ENCODE peak calls at places on chromosomes 5 and 9, in nine cellular contexts. One of them, this sample, is unnamed.

GRCh38 chr5:61575103-61575502 is 243.0 kb downstream of the ZSWIM6 start:
- DNase-seq in activated CD4-positive, alpha-beta T cell treated with anti-CD3 and anti-CD28 coated beads for 24 hours: no peak
- DNase-seq in heart right ventricle: no peak
- DNase-seq in nephron progenitor cell: peak; percentile 10
- DNase-seq in M059J: peak; percentile 76
- DNase-seq in MG63: peak; percentile 51
- DNase-seq in ELR: peak; percentile 79
- DNase-seq in iPS-NIHi11: peak; percentile 29
- DNase-seq in left kidney: peak; percentile 52
- DNase-seq in this sample: peak; percentile 55

GRCh38 chr5:7877851-7878250 is 8.9 kb downstream of the MTRR start:
- DNase-seq in activated CD4-positive, alpha-beta T cell treated with anti-CD3 and anti-CD28 coated beads for 24 hours: no peak
- DNase-seq in heart right ventricle: no peak
- DNase-seq in nephron progenitor cell: no peak
- DNase-seq in M059J: peak; percentile 30
- DNase-seq in MG63: no peak
- DNase-seq in ELR: no peak
- DNase-seq in iPS-NIHi11: no peak
- DNase-seq in left kidney: no peak
- DNase-seq in this sample: no peak

GRCh38 chr9:111896942-111897830 is 572 bp downstream of the UGCG start:
- DNase-seq in activated CD4-positive, alpha-beta T cell treated with anti-CD3 and anti-CD28 coated beads for 24 hours: no peak
- DNase-seq in heart right ventricle: peak; percentile 70
- DNase-seq in nephron progenitor cell: peak; percentile 63
- DNase-seq in M059J: peak; percentile 64
- DNase-seq in MG63: peak; percentile 39
- DNase-seq in ELR: peak; percentile 61
- DNase-seq in iPS-NIHi11: peak; percentile 91
- DNase-seq in left kidney: peak; percentile 87
- DNase-seq in this sample: peak; percentile 56

GRCh38 chr5:760363-761205 is 23.9 kb downstream of the ZDHHC11B start:
- DNase-seq in activated CD4-positive, alpha-beta T cell treated with anti-CD3 and anti-CD28 coated beads for 24 hours: no peak
- DNase-seq in heart right ventricle: no peak
- DNase-seq in nephron progenitor cell: no peak
- DNase-seq in M059J: no peak
- DNase-seq in MG63: no peak
- DNase-seq in ELR: no peak
- DNase-seq in iPS-NIHi11: peak; percentile 18
- DNase-seq in left kidney: no peak
- DNase-seq in this sample: no peak

GRCh38 chr5:95884021-95884333 is 61.5 kb upstream of the GLRX start:
- DNase-seq in activated CD4-positive, alpha-beta T cell treated with anti-CD3 and anti-CD28 coated beads for 24 hours: no peak
- DNase-seq in heart right ventricle: no peak
- DNase-seq in nephron progenitor cell: no peak
- DNase-seq in M059J: peak; percentile 80
- DNase-seq in MG63: no peak
- DNase-seq in ELR: peak; percentile 64
- DNase-seq in iPS-NIHi11: no peak
- DNase-seq in left kidney: peak; percentile 24
- DNase-seq in this sample: no peak

GRCh38 chr9:33718987-33719386 is 76.4 kb upstream of the PRSS3 start:
- DNase-seq in activated CD4-positive, alpha-beta T cell treated with anti-CD3 and anti-CD28 coated beads for 24 hours: no peak
- DNase-seq in heart right ventricle: no peak
- DNase-seq in nephron progenitor cell: no peak
- DNase-seq in M059J: peak; percentile 75
- DNase-seq in MG63: peak; percentile 72
- DNase-seq in ELR: peak; percentile 75
- DNase-seq in iPS-NIHi11: no peak
- DNase-seq in left kidney: no peak
- DNase-seq in this sample: peak; percentile 16

GRCh38 chr9:37025381-37026084 is 8.5 kb downstream of the PAX5 start:
- DNase-seq in activated CD4-positive, alpha-beta T cell treated with anti-CD3 and anti-CD28 coated beads for 24 hours: no peak
- DNase-seq in heart right ventricle: no peak
- DNase-seq in nephron progenitor cell: peak; percentile 22
- DNase-seq in M059J: peak; percentile 38
- DNase-seq in MG63: no peak
- DNase-seq in ELR: peak; percentile 49
- DNase-seq in iPS-NIHi11: no peak
- DNase-seq in left kidney: peak; percentile 22
- DNase-seq in this sample: peak; percentile 71

GRCh38 chr5:150317048-150318003 is 14.6 kb upstream of the ARSI start:
- DNase-seq in activated CD4-positive, alpha-beta T cell treated with anti-CD3 and anti-CD28 coated beads for 24 hours: no peak
- DNase-seq in heart right ventricle: no peak
- DNase-seq in nephron progenitor cell: peak; percentile 44
- DNase-seq in M059J: peak; percentile 99
- DNase-seq in MG63: peak; percentile 100
- DNase-seq in ELR: peak; percentile 100
- DNase-seq in iPS-NIHi11: peak; percentile 47
- DNase-seq in left kidney: peak; percentile 38
- DNase-seq in this sample: no peak

GRCh38 chr9:124084087-124084486 is 72.5 kb downstream of the LHX2 start:
- DNase-seq in activated CD4-positive, alpha-beta T cell treated with anti-CD3 and anti-CD28 coated beads for 24 hours: no peak
- DNase-seq in heart right ventricle: no peak
- DNase-seq in nephron progenitor cell: no peak
- DNase-seq in M059J: peak; percentile 62
- DNase-seq in MG63: no peak
- DNase-seq in ELR: peak; percentile 29
- DNase-seq in iPS-NIHi11: no peak
- DNase-seq in left kidney: no peak
- DNase-seq in this sample: no peak

GRCh38 chr5:148573374-148573773 is 81.0 kb downstream of the HTR4 start:
- DNase-seq in activated CD4-positive, alpha-beta T cell treated with anti-CD3 and anti-CD28 coated beads for 24 hours: no peak
- DNase-seq in heart right ventricle: no peak
- DNase-seq in nephron progenitor cell: no peak
- DNase-seq in M059J: no peak
- DNase-seq in MG63: no peak
- DNase-seq in ELR: no peak
- DNase-seq in iPS-NIHi11: no peak
- DNase-seq in left kidney: no peak
- DNase-seq in this sample: no peak

GRCh38 chr9:90789862-90790261 is 11.8 kb upstream of the SYK start:
- DNase-seq in activated CD4-positive, alpha-beta T cell treated with anti-CD3 and anti-CD28 coated beads for 24 hours: no peak
- DNase-seq in heart right ventricle: no peak
- DNase-seq in nephron progenitor cell: no peak
- DNase-seq in M059J: no peak
- DNase-seq in MG63: no peak
- DNase-seq in ELR: no peak
- DNase-seq in iPS-NIHi11: no peak
- DNase-seq in left kidney: peak; percentile 54
- DNase-seq in this sample: no peak

GRCh38 chr9:9950813-9951212 is 662.0 kb downstream of the PTPRD start:
- DNase-seq in activated CD4-positive, alpha-beta T cell treated with anti-CD3 and anti-CD28 coated beads for 24 hours: no peak
- DNase-seq in heart right ventricle: no peak
- DNase-seq in nephron progenitor cell: no peak
- DNase-seq in M059J: no peak
- DNase-seq in MG63: no peak
- DNase-seq in ELR: no peak
- DNase-seq in iPS-NIHi11: no peak
- DNase-seq in left kidney: no peak
- DNase-seq in this sample: no peak

GRCh38 chr9:124453586-124454191 is 3.4 kb downstream of the ADGRD2 start:
- DNase-seq in activated CD4-positive, alpha-beta T cell treated with anti-CD3 and anti-CD28 coated beads for 24 hours: no peak
- DNase-seq in heart right ventricle: no peak
- DNase-seq in nephron progenitor cell: peak; percentile 71
- DNase-seq in M059J: no peak
- DNase-seq in MG63: no peak
- DNase-seq in ELR: no peak
- DNase-seq in iPS-NIHi11: peak; percentile 86
- DNase-seq in left kidney: no peak
- DNase-seq in this sample: peak; percentile 16

GRCh38 chr9:136847065-136847826 is 2.0 kb upstream of the PHPT1 start:
- DNase-seq in activated CD4-positive, alpha-beta T cell treated with anti-CD3 and anti-CD28 coated beads for 24 hours: no peak
- DNase-seq in heart right ventricle: peak; percentile 71
- DNase-seq in nephron progenitor cell: peak; percentile 71
- DNase-seq in M059J: no peak
- DNase-seq in MG63: peak; percentile 84
- DNase-seq in ELR: peak; percentile 50
- DNase-seq in iPS-NIHi11: peak; percentile 72
- DNase-seq in left kidney: peak; percentile 61
- DNase-seq in this sample: no peak

GRCh38 chr9:34380511-34381315 is 4.0 kb upstream of the MYORG start:
- DNase-seq in activated CD4-positive, alpha-beta T cell treated with anti-CD3 and anti-CD28 coated beads for 24 hours: peak; percentile 61
- DNase-seq in heart right ventricle: peak; percentile 72
- DNase-seq in nephron progenitor cell: peak; percentile 83
- DNase-seq in M059J: peak; percentile 57
- DNase-seq in MG63: peak; percentile 24
- DNase-seq in ELR: peak; percentile 72
- DNase-seq in iPS-NIHi11: peak; percentile 98
- DNase-seq in left kidney: peak; percentile 76
- DNase-seq in this sample: no peak

GRCh38 chr5:32600057-32600622 is 14.8 kb downstream of the SUB1 start:
- DNase-seq in activated CD4-positive, alpha-beta T cell treated with anti-CD3 and anti-CD28 coated beads for 24 hours: no peak
- DNase-seq in heart right ventricle: peak; percentile 11
- DNase-seq in nephron progenitor cell: no peak
- DNase-seq in M059J: peak; percentile 89
- DNase-seq in MG63: peak; percentile 52
- DNase-seq in ELR: peak; percentile 80
- DNase-seq in iPS-NIHi11: no peak
- DNase-seq in left kidney: no peak
- DNase-seq in this sample: no peak

GRCh38 chr9:117555964-117556629 is 141.2 kb upstream of the ASTN2 start:
- DNase-seq in activated CD4-positive, alpha-beta T cell treated with anti-CD3 and anti-CD28 coated beads for 24 hours: no peak
- DNase-seq in heart right ventricle: peak; percentile 28
- DNase-seq in nephron progenitor cell: no peak
- DNase-seq in M059J: peak; percentile 45
- DNase-seq in MG63: peak; percentile 52
- DNase-seq in ELR: peak; percentile 20
- DNase-seq in iPS-NIHi11: peak; percentile 57
- DNase-seq in left kidney: peak; percentile 15
- DNase-seq in this sample: peak; percentile 61

GRCh38 chr9:6644346-6645152 is 980 bp downstream of the GLDC start:
- DNase-seq in activated CD4-positive, alpha-beta T cell treated with anti-CD3 and anti-CD28 coated beads for 24 hours: no peak
- DNase-seq in heart right ventricle: no peak
- DNase-seq in nephron progenitor cell: no peak
- DNase-seq in M059J: no peak
- DNase-seq in MG63: no peak
- DNase-seq in ELR: no peak
- DNase-seq in iPS-NIHi11: no peak
- DNase-seq in left kidney: peak; percentile 62
- DNase-seq in this sample: no peak

GRCh38 chr5:143495823-143496275 is 92.4 kb upstream of the NR3C1 start:
- DNase-seq in activated CD4-positive, alpha-beta T cell treated with anti-CD3 and anti-CD28 coated beads for 24 hours: no peak
- DNase-seq in heart right ventricle: peak; percentile 38
- DNase-seq in nephron progenitor cell: no peak
- DNase-seq in M059J: peak; percentile 65
- DNase-seq in MG63: peak; percentile 54
- DNase-seq in ELR: peak; percentile 73
- DNase-seq in iPS-NIHi11: no peak
- DNase-seq in left kidney: peak; percentile 20
- DNase-seq in this sample: no peak

GRCh38 chr9:127170652-127171051 is 48.2 kb upstream of the ANGPTL2 start:
- DNase-seq in activated CD4-positive, alpha-beta T cell treated with anti-CD3 and anti-CD28 coated beads for 24 hours: no peak
- DNase-seq in heart right ventricle: no peak
- DNase-seq in nephron progenitor cell: no peak
- DNase-seq in M059J: no peak
- DNase-seq in MG63: no peak
- DNase-seq in ELR: no peak
- DNase-seq in iPS-NIHi11: no peak
- DNase-seq in left kidney: no peak
- DNase-seq in this sample: no peak

GRCh38 chr9:131361202-131361833 is 32.6 kb upstream of the PRRC2B start:
- DNase-seq in activated CD4-positive, alpha-beta T cell treated with anti-CD3 and anti-CD28 coated beads for 24 hours: no peak
- DNase-seq in heart right ventricle: no peak
- DNase-seq in nephron progenitor cell: no peak
- DNase-seq in M059J: peak; percentile 86
- DNase-seq in MG63: no peak
- DNase-seq in ELR: peak; percentile 13
- DNase-seq in iPS-NIHi11: no peak
- DNase-seq in left kidney: peak; percentile 17
- DNase-seq in this sample: peak; percentile 46

GRCh38 chr5:19608434-19608833 is 379.6 kb downstream of the CDH18 start:
- DNase-seq in activated CD4-positive, alpha-beta T cell treated with anti-CD3 and anti-CD28 coated beads for 24 hours: no peak
- DNase-seq in heart right ventricle: no peak
- DNase-seq in nephron progenitor cell: no peak
- DNase-seq in M059J: peak; percentile 13
- DNase-seq in MG63: no peak
- DNase-seq in ELR: peak; percentile 32
- DNase-seq in iPS-NIHi11: peak; percentile 10
- DNase-seq in left kidney: peak; percentile 8
- DNase-seq in this sample: no peak

GRCh38 chr9:133403766-133404439 is 13.9 kb downstream of the REXO4 start:
- DNase-seq in activated CD4-positive, alpha-beta T cell treated with anti-CD3 and anti-CD28 coated beads for 24 hours: peak; percentile 37
- DNase-seq in heart right ventricle: no peak
- DNase-seq in nephron progenitor cell: no peak
- DNase-seq in M059J: peak; percentile 22
- DNase-seq in MG63: no peak
- DNase-seq in ELR: no peak
- DNase-seq in iPS-NIHi11: peak; percentile 80
- DNase-seq in left kidney: peak; percentile 40
- DNase-seq in this sample: peak; percentile 55

GRCh38 chr9:3732077-3733038 is 206.6 kb upstream of the RFX3 start:
- DNase-seq in activated CD4-positive, alpha-beta T cell treated with anti-CD3 and anti-CD28 coated beads for 24 hours: peak; percentile 42
- DNase-seq in heart right ventricle: peak; percentile 53
- DNase-seq in nephron progenitor cell: peak; percentile 43
- DNase-seq in M059J: peak; percentile 88
- DNase-seq in MG63: no peak
- DNase-seq in ELR: peak; percentile 89
- DNase-seq in iPS-NIHi11: peak; percentile 68
- DNase-seq in left kidney: peak; percentile 93
- DNase-seq in this sample: peak; percentile 86

GRCh38 chr9:113633782-113634596 is 170.5 kb downstream of the RGS3 start:
- DNase-seq in activated CD4-positive, alpha-beta T cell treated with anti-CD3 and anti-CD28 coated beads for 24 hours: no peak
- DNase-seq in heart right ventricle: no peak
- DNase-seq in nephron progenitor cell: no peak
- DNase-seq in M059J: no peak
- DNase-seq in MG63: no peak
- DNase-seq in ELR: no peak
- DNase-seq in iPS-NIHi11: no peak
- DNase-seq in left kidney: peak; percentile 71
- DNase-seq in this sample: no peak

GRCh38 chr9:14057347-14058077 is 256.4 kb downstream of the NFIB start:
- DNase-seq in activated CD4-positive, alpha-beta T cell treated with anti-CD3 and anti-CD28 coated beads for 24 hours: no peak
- DNase-seq in heart right ventricle: no peak
- DNase-seq in nephron progenitor cell: no peak
- DNase-seq in M059J: no peak
- DNase-seq in MG63: no peak
- DNase-seq in ELR: no peak
- DNase-seq in iPS-NIHi11: no peak
- DNase-seq in left kidney: peak; percentile 58
- DNase-seq in this sample: no peak

GRCh38 chr5:6868170-6868569 is 154.9 kb downstream of the TENT4A start:
- DNase-seq in activated CD4-positive, alpha-beta T cell treated with anti-CD3 and anti-CD28 coated beads for 24 hours: no peak
- DNase-seq in heart right ventricle: no peak
- DNase-seq in nephron progenitor cell: no peak
- DNase-seq in M059J: no peak
- DNase-seq in MG63: no peak
- DNase-seq in ELR: no peak
- DNase-seq in iPS-NIHi11: no peak
- DNase-seq in left kidney: peak; percentile 4
- DNase-seq in this sample: no peak

GRCh38 chr5:175215906-175216305 is 228.1 kb downstream of the DRD1 start:
- DNase-seq in activated CD4-positive, alpha-beta T cell treated with anti-CD3 and anti-CD28 coated beads for 24 hours: no peak
- DNase-seq in heart right ventricle: no peak
- DNase-seq in nephron progenitor cell: no peak
- DNase-seq in M059J: no peak
- DNase-seq in MG63: no peak
- DNase-seq in ELR: no peak
- DNase-seq in iPS-NIHi11: no peak
- DNase-seq in left kidney: no peak
- DNase-seq in this sample: no peak

GRCh38 chr5:120368923-120369715 is 95.0 kb upstream of the PRR16 start:
- DNase-seq in activated CD4-positive, alpha-beta T cell treated with anti-CD3 and anti-CD28 coated beads for 24 hours: no peak
- DNase-seq in heart right ventricle: no peak
- DNase-seq in nephron progenitor cell: no peak
- DNase-seq in M059J: no peak
- DNase-seq in MG63: no peak
- DNase-seq in ELR: no peak
- DNase-seq in iPS-NIHi11: no peak
- DNase-seq in left kidney: no peak
- DNase-seq in this sample: no peak

GRCh38 chr9:29311221-29311620 is 1737.9 kb upstream of the C9orf72 start:
- DNase-seq in activated CD4-positive, alpha-beta T cell treated with anti-CD3 and anti-CD28 coated beads for 24 hours: no peak
- DNase-seq in heart right ventricle: no peak
- DNase-seq in nephron progenitor cell: no peak
- DNase-seq in M059J: no peak
- DNase-seq in MG63: no peak
- DNase-seq in ELR: peak; percentile 4
- DNase-seq in iPS-NIHi11: no peak
- DNase-seq in left kidney: no peak
- DNase-seq in this sample: no peak

GRCh38 chr9:34072868-34073590 is 24.3 kb upstream of the UBAP2 start:
- DNase-seq in activated CD4-positive, alpha-beta T cell treated with anti-CD3 and anti-CD28 coated beads for 24 hours: no peak
- DNase-seq in heart right ventricle: no peak
- DNase-seq in nephron progenitor cell: peak; percentile 10
- DNase-seq in M059J: peak; percentile 86
- DNase-seq in MG63: peak; percentile 70
- DNase-seq in ELR: peak; percentile 83
- DNase-seq in iPS-NIHi11: no peak
- DNase-seq in left kidney: peak; percentile 94
- DNase-seq in this sample: no peak